ENCODE peak calls at places on chromosomes 7 and 10, in six cellular contexts. One of them, this sample, is unnamed.

GRCh38 chr7:48188776-48189520 is 17.7 kb downstream of the ABCA13 start:
- DNase-seq in cardiac muscle cell: peak; percentile 21
- DNase-seq in endothelial cell: no peak
- DNase-seq in osteocyte: no peak
- DNase-seq in prostate gland: no peak
- DNase-seq in coronary artery: no peak
- DNase-seq in this sample: no peak

GRCh38 chr10:86164216-86164774 is 202.3 kb downstream of the GRID1 start:
- DNase-seq in osteocyte: no peak
- DNase-seq in cardiac muscle cell: no peak
- DNase-seq in endothelial cell: no peak
- DNase-seq in prostate gland: no peak
- DNase-seq in coronary artery: no peak
- DNase-seq in this sample: no peak

GRCh38 chr7:83166-83840 is 109.1 kb upstream of the FAM20C start:
- DNase-seq in prostate gland: no peak
- DNase-seq in cardiac muscle cell: no peak
- DNase-seq in coronary artery: peak; percentile 41
- DNase-seq in osteocyte: peak; percentile 71
- DNase-seq in endothelial cell: no peak
- DNase-seq in this sample: no peak

GRCh38 chr7:24401628-24402593 is 117.9 kb downstream of the NPY start:
- DNase-seq in cardiac muscle cell: peak; percentile 45
- DNase-seq in osteocyte: no peak
- DNase-seq in prostate gland: no peak
- DNase-seq in coronary artery: no peak
- DNase-seq in endothelial cell: no peak
- DNase-seq in this sample: no peak

GRCh38 chr10:87705339-87705738 is 45.7 kb downstream of the PAPSS2 start:
- DNase-seq in cardiac muscle cell: peak; percentile 32
- DNase-seq in osteocyte: no peak
- DNase-seq in coronary artery: no peak
- DNase-seq in endothelial cell: no peak
- DNase-seq in prostate gland: no peak
- DNase-seq in this sample: no peak

GRCh38 chr10:22468570-22469320 is 123.4 kb downstream of the SPAG6 start:
- DNase-seq in prostate gland: no peak
- DNase-seq in endothelial cell: no peak
- DNase-seq in osteocyte: no peak
- DNase-seq in cardiac muscle cell: no peak
- DNase-seq in coronary artery: no peak
- DNase-seq in this sample: no peak

GRCh38 chr7:79142706-79143105 is 310.8 kb downstream of the MAGI2 start:
- DNase-seq in osteocyte: no peak
- DNase-seq in prostate gland: no peak
- DNase-seq in coronary artery: no peak
- DNase-seq in cardiac muscle cell: no peak
- DNase-seq in endothelial cell: no peak
- DNase-seq in this sample: no peak

GRCh38 chr10:93461807-93462178 is 20.3 kb downstream of the MYOF start:
- DNase-seq in cardiac muscle cell: peak; percentile 54
- DNase-seq in osteocyte: no peak
- DNase-seq in prostate gland: no peak
- DNase-seq in endothelial cell: no peak
- DNase-seq in coronary artery: no peak
- DNase-seq in this sample: no peak

GRCh38 chr7:93910076-93910994 is 4.0 kb downstream of the GNGT1 start:
- DNase-seq in endothelial cell: no peak
- DNase-seq in cardiac muscle cell: peak; percentile 92
- DNase-seq in coronary artery: no peak
- DNase-seq in osteocyte: no peak
- DNase-seq in prostate gland: peak; percentile 12
- DNase-seq in this sample: no peak

GRCh38 chr7:131008840-131009651 is 275.0 kb upstream of the KLF14 start:
- DNase-seq in cardiac muscle cell: no peak
- DNase-seq in prostate gland: no peak
- DNase-seq in coronary artery: no peak
- DNase-seq in osteocyte: no peak
- DNase-seq in endothelial cell: no peak
- DNase-seq in this sample: no peak

GRCh38 chr7:56537477-56537876 is 421.3 kb upstream of the NUPR2 start:
- DNase-seq in cardiac muscle cell: no peak
- DNase-seq in endothelial cell: no peak
- DNase-seq in prostate gland: no peak
- DNase-seq in osteocyte: no peak
- DNase-seq in coronary artery: no peak
- DNase-seq in this sample: no peak

GRCh38 chr10:86204421-86205045 is 162.1 kb downstream of the GRID1 start:
- DNase-seq in prostate gland: no peak
- DNase-seq in osteocyte: no peak
- DNase-seq in cardiac muscle cell: no peak
- DNase-seq in endothelial cell: no peak
- DNase-seq in coronary artery: no peak
- DNase-seq in this sample: no peak

GRCh38 chr10:77493851-77494788 is 143.5 kb downstream of the KCNMA1 start:
- DNase-seq in osteocyte: no peak
- DNase-seq in endothelial cell: peak; percentile 45
- DNase-seq in prostate gland: no peak
- DNase-seq in cardiac muscle cell: peak; percentile 62
- DNase-seq in coronary artery: no peak
- DNase-seq in this sample: no peak

GRCh38 chr10:69363666-69364065 is 53.1 kb downstream of the TACR2 start:
- DNase-seq in osteocyte: no peak
- DNase-seq in cardiac muscle cell: no peak
- DNase-seq in prostate gland: no peak
- DNase-seq in coronary artery: no peak
- DNase-seq in endothelial cell: no peak
- DNase-seq in this sample: no peak

GRCh38 chr7:31027161-31027965 is 24.7 kb upstream of the ADCYAP1R1 start:
- DNase-seq in cardiac muscle cell: peak; percentile 61
- DNase-seq in osteocyte: no peak
- DNase-seq in endothelial cell: peak; percentile 12
- DNase-seq in prostate gland: no peak
- DNase-seq in coronary artery: no peak
- DNase-seq in this sample: no peak

GRCh38 chr7:130432886-130433285 is 7.9 kb downstream of the CEP41 start:
- DNase-seq in prostate gland: no peak
- DNase-seq in endothelial cell: no peak
- DNase-seq in cardiac muscle cell: peak; percentile 52
- DNase-seq in coronary artery: no peak
- DNase-seq in osteocyte: no peak
- DNase-seq in this sample: no peak

GRCh38 chr7:50851451-50851850 is 68.8 kb upstream of the GRB10 start:
- DNase-seq in endothelial cell: no peak
- DNase-seq in coronary artery: no peak
- DNase-seq in osteocyte: no peak
- DNase-seq in cardiac muscle cell: peak; percentile 79
- DNase-seq in prostate gland: no peak
- DNase-seq in this sample: no peak

GRCh38 chr10:79898597-79899325 is 50.1 kb downstream of the SFTPD start:
- DNase-seq in prostate gland: no peak
- DNase-seq in osteocyte: no peak
- DNase-seq in endothelial cell: no peak
- DNase-seq in coronary artery: no peak
- DNase-seq in cardiac muscle cell: no peak
- DNase-seq in this sample: no peak

GRCh38 chr7:67777119-67777518 is 780.5 kb downstream of the TYW1 start:
- DNase-seq in osteocyte: no peak
- DNase-seq in prostate gland: peak; percentile 49
- DNase-seq in endothelial cell: no peak
- DNase-seq in coronary artery: no peak
- DNase-seq in cardiac muscle cell: no peak
- DNase-seq in this sample: no peak

GRCh38 chr7:138449580-138449979 is 10.5 kb upstream of the TRIM24 start:
- DNase-seq in endothelial cell: no peak
- DNase-seq in osteocyte: no peak
- DNase-seq in prostate gland: no peak
- DNase-seq in cardiac muscle cell: peak; percentile 10
- DNase-seq in coronary artery: no peak
- DNase-seq in this sample: no peak

GRCh38 chr7:158362001-158362400 is 225.6 kb downstream of the PTPRN2 start:
- DNase-seq in prostate gland: no peak
- DNase-seq in cardiac muscle cell: no peak
- DNase-seq in osteocyte: no peak
- DNase-seq in coronary artery: no peak
- DNase-seq in endothelial cell: no peak
- DNase-seq in this sample: no peak

GRCh38 chr7:76009672-76010600 is 15.5 kb upstream of the TMEM120A start:
- DNase-seq in osteocyte: no peak
- DNase-seq in endothelial cell: no peak
- DNase-seq in prostate gland: no peak
- DNase-seq in cardiac muscle cell: no peak
- DNase-seq in coronary artery: no peak
- DNase-seq in this sample: no peak

GRCh38 chr10:80504897-80505465 is 32.7 kb upstream of the SH2D4B start:
- DNase-seq in prostate gland: no peak
- DNase-seq in endothelial cell: no peak
- DNase-seq in osteocyte: no peak
- DNase-seq in coronary artery: no peak
- DNase-seq in cardiac muscle cell: no peak
- DNase-seq in this sample: no peak

GRCh38 chr7:32531402-32531801 is 36.1 kb downstream of the AVL9 start:
- DNase-seq in cardiac muscle cell: no peak
- DNase-seq in prostate gland: no peak
- DNase-seq in endothelial cell: no peak
- DNase-seq in coronary artery: no peak
- DNase-seq in osteocyte: peak; percentile 60
- DNase-seq in this sample: no peak

GRCh38 chr10:101272229-101272868 is 43.1 kb upstream of the LBX1 start:
- DNase-seq in osteocyte: peak; percentile 86
- DNase-seq in coronary artery: no peak
- DNase-seq in prostate gland: peak; percentile 28
- DNase-seq in cardiac muscle cell: peak; percentile 76
- DNase-seq in endothelial cell: peak; percentile 83
- DNase-seq in this sample: peak; percentile 41
- TF ChIP-seq CTCF in osteocyte: peak; percentile 76
- TF ChIP-seq CTCF in coronary artery: peak; percentile 66
- TF ChIP-seq CTCF in prostate gland: peak; percentile 48
- TF ChIP-seq CTCF in cardiac muscle cell: peak; percentile 86
- TF ChIP-seq CTCF in endothelial cell: peak; percentile 79
- TF ChIP-seq CTCF in this sample: no peak

DNA sequence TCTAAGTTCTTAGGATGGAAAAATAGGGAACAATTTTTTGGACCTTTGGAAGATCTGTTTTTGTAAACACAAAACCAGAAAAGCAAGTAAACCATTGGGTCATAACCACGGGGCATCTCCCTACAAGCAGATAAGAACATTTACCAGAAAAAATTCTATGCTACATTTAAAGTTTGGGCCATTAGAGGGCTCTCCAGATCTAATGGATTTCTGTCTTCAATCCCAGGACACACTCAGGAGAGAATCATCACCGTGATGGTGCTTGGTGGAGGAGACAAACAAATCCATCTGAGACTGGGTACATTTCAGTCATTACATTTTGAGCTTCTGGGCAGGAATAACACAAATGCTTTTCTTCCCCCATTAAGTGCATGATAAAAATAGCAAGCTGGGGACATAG is 178.4 kb upstream of the TARP start:
- DNase-seq in cardiac muscle cell: peak; percentile 72
- DNase-seq in prostate gland: no peak
- DNase-seq in osteocyte: no peak
- DNase-seq in endothelial cell: no peak
- DNase-seq in coronary artery: no peak
- DNase-seq in this sample: no peak
- TF ChIP-seq CTCF in cardiac muscle cell: peak; percentile 42
- TF ChIP-seq CTCF in prostate gland: no peak
- TF ChIP-seq CTCF in osteocyte: peak; percentile 62
- TF ChIP-seq CTCF in endothelial cell: no peak
- TF ChIP-seq CTCF in coronary artery: no peak
- TF ChIP-seq CTCF in this sample: no peak

GRCh38 chr7:135799881-135800280 is 51.3 kb upstream of the FAM180A start:
- DNase-seq in prostate gland: no peak
- DNase-seq in coronary artery: peak; percentile 12
- DNase-seq in osteocyte: no peak
- DNase-seq in endothelial cell: no peak
- DNase-seq in cardiac muscle cell: no peak
- DNase-seq in this sample: no peak
- TF ChIP-seq CTCF in prostate gland: no peak
- TF ChIP-seq CTCF in coronary artery: no peak
- TF ChIP-seq CTCF in osteocyte: no peak
- TF ChIP-seq CTCF in endothelial cell: no peak
- TF ChIP-seq CTCF in cardiac muscle cell: no peak
- TF ChIP-seq CTCF in this sample: no peak

GRCh38 chr7:101813414-101814019 is 3.9 kb upstream of the CUX1 start:
- DNase-seq in coronary artery: no peak
- DNase-seq in prostate gland: no peak
- DNase-seq in endothelial cell: no peak
- DNase-seq in cardiac muscle cell: no peak
- DNase-seq in osteocyte: no peak
- DNase-seq in this sample: no peak

GRCh38 chr7:101814996-101815825 is 2.2 kb upstream of the CUX1 start:
- DNase-seq in prostate gland: peak; percentile 36
- DNase-seq in cardiac muscle cell: peak; percentile 46
- DNase-seq in coronary artery: no peak
- DNase-seq in endothelial cell: peak; percentile 73
- DNase-seq in osteocyte: no peak
- DNase-seq in this sample: peak; percentile 75

GRCh38 chr7:101812595-101812994 is 4.8 kb upstream of the CUX1 start:
- DNase-seq in cardiac muscle cell: no peak
- DNase-seq in prostate gland: no peak
- DNase-seq in endothelial cell: no peak
- DNase-seq in coronary artery: no peak
- DNase-seq in osteocyte: no peak
- DNase-seq in this sample: no peak

GRCh38 chr7:101815826-101816488 is 1.5 kb upstream of the CUX1 start:
- DNase-seq in prostate gland: peak; percentile 57
- DNase-seq in coronary artery: peak; percentile 81
- DNase-seq in osteocyte: peak; percentile 91
- DNase-seq in cardiac muscle cell: peak; percentile 89
- DNase-seq in endothelial cell: peak; percentile 75
- DNase-seq in this sample: peak; percentile 74

DNA sequence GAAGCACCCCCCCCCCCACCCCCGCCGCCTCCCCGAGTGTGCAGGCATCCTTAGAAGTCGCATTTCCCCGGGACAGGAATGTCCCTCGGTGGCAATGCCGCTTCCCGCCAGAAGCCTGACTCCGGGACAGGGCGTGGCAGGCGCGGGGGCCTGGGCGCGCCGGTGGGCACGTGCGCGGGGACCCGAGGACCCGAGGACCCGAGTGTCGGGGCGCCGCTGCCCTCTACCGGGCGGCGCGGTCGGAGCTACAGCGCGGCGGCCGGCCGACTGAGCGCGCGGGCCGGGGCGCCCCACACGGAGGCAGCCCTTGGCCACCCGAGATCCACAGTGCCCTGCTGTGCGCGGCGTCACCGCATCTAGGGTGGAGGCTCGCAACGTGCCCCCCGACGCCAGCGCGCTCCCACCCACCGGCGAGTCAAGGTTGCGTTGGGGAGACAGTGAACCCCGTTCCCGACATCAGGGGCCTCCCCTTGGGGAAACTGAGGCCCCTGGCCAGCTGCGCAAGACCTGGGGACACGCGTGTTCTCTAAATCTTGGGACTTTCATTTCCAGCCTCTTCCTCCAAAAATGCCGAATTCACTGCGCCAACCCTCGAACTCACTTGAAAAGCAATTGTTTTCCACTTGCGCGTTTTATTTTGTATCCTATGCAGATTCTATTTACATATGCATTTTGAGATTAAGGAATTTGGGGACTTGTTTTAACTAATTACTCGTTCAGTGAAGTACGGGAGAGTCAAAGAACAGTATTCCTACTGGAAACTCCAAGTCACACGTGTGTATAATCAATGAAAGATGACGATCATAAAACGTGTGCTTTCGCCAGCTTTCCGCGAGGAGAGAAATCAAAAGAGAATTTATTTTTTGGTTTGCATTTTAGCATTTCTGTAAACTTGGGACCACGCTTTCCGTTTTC is 3.1 kb upstream of the CUX1 start:
- DNase-seq in osteocyte: no peak
- DNase-seq in cardiac muscle cell: peak; percentile 50
- DNase-seq in prostate gland: peak; percentile 34
- DNase-seq in coronary artery: peak; percentile 81
- DNase-seq in endothelial cell: peak; percentile 62
- DNase-seq in this sample: peak; percentile 70
- TF ChIP-seq CTCF in osteocyte: peak; percentile 71
- TF ChIP-seq CTCF in cardiac muscle cell: peak; percentile 34
- TF ChIP-seq CTCF in prostate gland: peak; percentile 49
- TF ChIP-seq CTCF in coronary artery: peak; percentile 44
- TF ChIP-seq CTCF in endothelial cell: no peak
- TF ChIP-seq CTCF in this sample: no peak

This sample was measured in activated B cell treated with CpG ODN at 0.5 μM for 24 hours.